ENCODE peak calls at places on chromosomes 2 and 18, in eight cellular contexts. N, G, L, M, J, O, K and B are unnamed samples.

GRCh38 chr2:68675470-68675869 is 32.1 kb downstream of the PROKR1 start:
- DNase-seq in N (no peak), G (no peak), L (no peak), M (no peak), J (no peak), O (no peak), K (no peak), B (no peak)

GRCh38 chr18:73840319-73841065 is 307.1 kb downstream of the FBXO15 start:
- DNase-seq in N (no peak), G (no peak), L (no peak), M (no peak), J (no peak), O (no peak), K (no peak), B (no peak)

GRCh38 chr2:122471779-122472178 is 716.3 kb downstream of the TSN start:
- DNase-seq in N (no peak), G (no peak), L (no peak), M (no peak), J (no peak), O (no peak), K (no peak), B (no peak)

GRCh38 chr2:82852787-82853186 is 1606.3 kb downstream of the SUCLG1 start:
- DNase-seq in N (no peak), G (no peak), L (no peak), M (no peak), J (no peak), O (no peak), K (no peak), B (no peak)

GRCh38 chr2:181022652-181023051 is 42.2 kb downstream of the UBE2E3 start:
- DNase-seq in N (no peak), G (no peak), L (no peak), M (no peak), J (no peak), O (peak), K (no peak), B (no peak)

GRCh38 chr2:239763433-239764097 is 261.6 kb downstream of the NDUFA10 start:
- DNase-seq in N (no peak), G (no peak), L (no peak), M (no peak), J (peak), O (no peak), K (no peak), B (no peak)

GRCh38 chr2:106547516-106547915 is 60.4 kb downstream of the CD8B2 start:
- DNase-seq in N (no peak), G (no peak), L (no peak), M (no peak), J (no peak), O (no peak), K (no peak), B (no peak)

GRCh38 chr2:182504903-182505302 is 78.1 kb upstream of the PDE1A start:
- DNase-seq in N (peak), G (peak), L (no peak), M (no peak), J (no peak), O (no peak), K (no peak), B (no peak)

GRCh38 chr2:82650038-82650437 is 1809.0 kb downstream of the SUCLG1 start:
- DNase-seq in N (no peak), G (peak), L (no peak), M (no peak), J (no peak), O (no peak), K (no peak), B (no peak)

GRCh38 chr2:225581135-225581534 is 181.6 kb downstream of the NYAP2 start:
- DNase-seq in N (no peak), G (no peak), L (no peak), M (no peak), J (no peak), O (no peak), K (no peak), B (no peak)

GRCh38 chr2:45169339-45170190 is 160.3 kb upstream of the SIX2 start:
- DNase-seq in N (no peak), G (peak), L (no peak), M (peak), J (no peak), O (peak), K (no peak), B (peak)

GRCh38 chr2:221629478-221629877 is 57.4 kb upstream of the EPHA4 start:
- DNase-seq in N (no peak), G (no peak), L (no peak), M (no peak), J (no peak), O (no peak), K (no peak), B (peak)

GRCh38 chr2:101125374-101125773 is 25.8 kb downstream of the TBC1D8 start:
- DNase-seq in N (no peak), G (peak), L (no peak), M (no peak), J (no peak), O (no peak), K (no peak), B (no peak)

GRCh38 chr2:112867701-112868631 is 31.4 kb upstream of the IL1B start:
- DNase-seq in N (no peak), G (no peak), L (no peak), M (no peak), J (no peak), O (no peak), K (no peak), B (no peak)

GRCh38 chr2:183438541-183438940 is 314.3 kb downstream of the NUP35 start:
- DNase-seq in N (no peak), G (no peak), L (no peak), M (no peak), J (no peak), O (no peak), K (no peak), B (no peak)

GRCh38 chr2:101759162-101759561 is 61.7 kb downstream of the MAP4K4 start:
- DNase-seq in N (peak), G (peak), L (no peak), M (no peak), J (no peak), O (no peak), K (no peak), B (peak)

GRCh38 chr2:216492951-216493685 is 5.5 kb upstream of the RPL37A start:
- DNase-seq in N (no peak), G (peak), L (no peak), M (no peak), J (no peak), O (no peak), K (no peak), B (no peak)

GRCh38 chr18:31040982-31041345 is 1.6 kb downstream of the DSC3 start:
- DNase-seq in N (no peak), G (peak), L (no peak), M (no peak), J (no peak), O (no peak), K (no peak), B (no peak)

GRCh38 chr2:140589273-140589672 is 1541.5 kb downstream of the LRP1B start:
- DNase-seq in N (no peak), G (peak), L (no peak), M (no peak), J (no peak), O (no peak), K (no peak), B (no peak)

GRCh38 chr2:36477744-36478143 is 120.2 kb downstream of the FEZ2 start:
- DNase-seq in N (no peak), G (no peak), L (no peak), M (no peak), J (no peak), O (no peak), K (no peak), B (no peak)

GRCh38 chr2:41710944-41711343 is 336.9 kb upstream of the PKDCC start:
- DNase-seq in N (no peak), G (peak), L (no peak), M (no peak), J (no peak), O (no peak), K (no peak), B (no peak)

GRCh38 chr2:85551698-85552678 is 9.3 kb downstream of the GGCX start:
- DNase-seq in N (peak), G (peak), L (peak), M (peak), J (peak), O (peak), K (peak), B (peak)

GRCh38 chr2:31429759-31430438 is 15.4 kb upstream of the XDH start:
- DNase-seq in N (no peak), G (no peak), L (no peak), M (no peak), J (no peak), O (no peak), K (no peak), B (peak)